ENCODE peak calls at places on chromosomes 16 and 17, in eight cellular contexts. Z, P, S, K, B, L, Y and U are unnamed samples.

GRCh38 chr17:7191571-7192270 is 12.6 kb upstream of the ASGR1 start:
- DNase-seq in Z (no peak), P (peak), S (no peak), K (peak), B (peak), L (no peak), Y (peak), U (peak)

GRCh38 chr17:81701288-81702071 is 1.7 kb upstream of the MRPL12 start:
- DNase-seq in Z (no peak), P (peak), S (no peak), K (no peak), B (no peak), L (no peak), Y (no peak), U (no peak)

GRCh38 chr17:13599808-13600398 is 1.8 kb downstream of the HS3ST3A1 start:
- DNase-seq in Z (no peak), P (no peak), S (no peak), K (no peak), B (no peak), L (no peak), Y (no peak), U (no peak)

GRCh38 chr16:87416826-87417471 is 24.8 kb downstream of the MAP1LC3B start:
- DNase-seq in Z (peak), P (no peak), S (no peak), K (peak), B (no peak), L (peak), Y (no peak), U (no peak)

GRCh38 chr17:79478051-79478461 is 132.8 kb downstream of the RBFOX3 start:
- DNase-seq in Z (no peak), P (peak), S (no peak), K (peak), B (no peak), L (no peak), Y (no peak), U (no peak)

GRCh38 chr16:20899503-20900298 is 457 bp downstream of the DCUN1D3 start:
- DNase-seq in Z (no peak), P (no peak), S (peak), K (no peak), B (peak), L (no peak), Y (no peak), U (no peak)

GRCh38 chr16:54503436-54503835 is 216.8 kb upstream of the IRX3 start:
- DNase-seq in Z (peak), P (no peak), S (no peak), K (no peak), B (no peak), L (no peak), Y (no peak), U (peak)

GRCh38 chr17:50495918-50496317 is 12.3 kb upstream of the MYCBPAP start:
- DNase-seq in Z (no peak), P (no peak), S (no peak), K (no peak), B (no peak), L (no peak), Y (no peak), U (no peak)

GRCh38 chr16:7304257-7304656 is 28.4 kb upstream of the RBFOX1 start:
- DNase-seq in Z (no peak), P (no peak), S (no peak), K (no peak), B (no peak), L (no peak), Y (no peak), U (no peak)

GRCh38 chr17:65463242-65463641 is 98.2 kb downstream of the AXIN2 start:
- DNase-seq in Z (no peak), P (peak), S (no peak), K (peak), B (no peak), L (no peak), Y (no peak), U (no peak)

GRCh38 chr17:57881143-57881542 is 31.3 kb upstream of the MRPS23 start:
- DNase-seq in Z (peak), P (no peak), S (no peak), K (no peak), B (no peak), L (peak), Y (no peak), U (no peak)

GRCh38 chr16:83351846-83352245 is 455.9 kb upstream of the HSBP1 start:
- DNase-seq in Z (no peak), P (no peak), S (no peak), K (no peak), B (no peak), L (peak), Y (no peak), U (no peak)

GRCh38 chr17:69743091-69743490 is 328.6 kb downstream of the MAP2K6 start:
- DNase-seq in Z (no peak), P (no peak), S (no peak), K (no peak), B (no peak), L (peak), Y (no peak), U (no peak)

GRCh38 chr17:40515491-40516041 is 14.1 kb upstream of the TNS4 start:
- DNase-seq in Z (no peak), P (no peak), S (peak), K (no peak), B (no peak), L (no peak), Y (no peak), U (no peak)

GRCh38 chr17:2852729-2853110 is 56.5 kb downstream of the RAP1GAP2 start:
- DNase-seq in Z (no peak), P (no peak), S (no peak), K (no peak), B (no peak), L (no peak), Y (no peak), U (no peak)

GRCh38 chr16:2365895-2366294 is 25.4 kb upstream of the ABCA3 start:
- DNase-seq in Z (no peak), P (peak), S (no peak), K (no peak), B (no peak), L (peak), Y (no peak), U (no peak)

GRCh38 chr16:55622930-55623561 is 32.7 kb upstream of the SLC6A2 start:
- DNase-seq in Z (no peak), P (peak), S (no peak), K (no peak), B (peak), L (no peak), Y (no peak), U (no peak)

GRCh38 chr16:50202926-50203624 is 50.0 kb downstream of the TENT4B start:
- DNase-seq in Z (peak), P (peak), S (no peak), K (peak), B (no peak), L (peak), Y (peak), U (no peak)

GRCh38 chr17:21368545-21369246 is 7.5 kb upstream of the KCNJ12 start:
- DNase-seq in Z (no peak), P (peak), S (no peak), K (no peak), B (no peak), L (no peak), Y (peak), U (no peak)

GRCh38 chr17:10777890-10778289 is 26.0 kb downstream of the TMEM238L start:
- DNase-seq in Z (no peak), P (no peak), S (no peak), K (no peak), B (no peak), L (no peak), Y (no peak), U (no peak)

GRCh38 chr16:20327444-20328041 is at the start of gene GP2:
- DNase-seq in Z (no peak), P (no peak), S (no peak), K (no peak), B (no peak), L (no peak), Y (no peak), U (no peak)